ENCODE peak calls at places on chromosomes 12 and 14, in nine cellular contexts. T is fibroblast of mammary gland, E is Caco-2, W is left ventricle myocardium inferior, O is ovary, N is choroid plexus epithelial cell, L is A549, Z is prostate gland, V is cardiac muscle cell. B is an unnamed sample.

GRCh38 chr12:57889541-57889989 is 43.0 kb upstream of the CTDSP2 start:
- DNase-seq in T (peak), E (no peak), W (peak), O (peak), N (peak), L (no peak), Z (no peak), V (peak), B (peak)

GRCh38 chr14:45526715-45527549 is 273.9 kb upstream of the MIS18BP1 start:
- DNase-seq in T (peak), E (peak), W (no peak), O (peak), N (peak), L (peak), Z (no peak), V (no peak), B (no peak)

GRCh38 chr12:117441751-117442150 is 80.3 kb upstream of the NOS1 start:
- DNase-seq in T (peak), E (no peak), W (peak), O (no peak), N (no peak), L (peak), Z (peak), V (peak), B (no peak)

GRCh38 chr12:28961948-28962384 is 187.1 kb upstream of the FAR2 start:
- DNase-seq in T (peak), E (no peak), W (no peak), O (no peak), N (peak), L (no peak), Z (no peak), V (peak), B (no peak)

GRCh38 chr14:35197015-35197414 is 74.7 kb downstream of the PRORP start:
- DNase-seq in T (peak), E (no peak), W (no peak), O (no peak), N (peak), L (peak), Z (no peak), V (peak), B (no peak)

GRCh38 chr14:101200650-101201516 is 297.4 kb upstream of the RTL1 start:
- DNase-seq in T (no peak), E (peak), W (no peak), O (peak), N (no peak), L (no peak), Z (no peak), V (no peak), B (peak)

GRCh38 chr14:100108840-100109593 is 43.8 kb downstream of the EVL start:
- DNase-seq in T (peak), E (no peak), W (no peak), O (peak), N (peak), L (no peak), Z (no peak), V (peak), B (peak)

GRCh38 chr14:96160030-96160912 is 44.4 kb upstream of the BDKRB2 start:
- DNase-seq in T (no peak), E (no peak), W (no peak), O (no peak), N (no peak), L (peak), Z (no peak), V (no peak), B (no peak)

GRCh38 chr12:105100207-105100985 is 7.1 kb upstream of the WASHC4 start:
- DNase-seq in T (peak), E (no peak), W (no peak), O (no peak), N (peak), L (peak), Z (no peak), V (peak), B (no peak)

GRCh38 chr12:105102673-105103072 is 4.9 kb upstream of the WASHC4 start:
- DNase-seq in T (no peak), E (no peak), W (no peak), O (no peak), N (no peak), L (no peak), Z (no peak), V (no peak), B (no peak)

GRCh38 chr12:105099355-105099754 is 8.2 kb upstream of the WASHC4 start:
- DNase-seq in T (no peak), E (no peak), W (no peak), O (no peak), N (no peak), L (no peak), Z (no peak), V (no peak), B (no peak)

GRCh38 chr12:105104762-105105161 is 2.8 kb upstream of the WASHC4 start:
- DNase-seq in T (no peak), E (no peak), W (no peak), O (no peak), N (no peak), L (no peak), Z (no peak), V (no peak), B (no peak)

DNA sequence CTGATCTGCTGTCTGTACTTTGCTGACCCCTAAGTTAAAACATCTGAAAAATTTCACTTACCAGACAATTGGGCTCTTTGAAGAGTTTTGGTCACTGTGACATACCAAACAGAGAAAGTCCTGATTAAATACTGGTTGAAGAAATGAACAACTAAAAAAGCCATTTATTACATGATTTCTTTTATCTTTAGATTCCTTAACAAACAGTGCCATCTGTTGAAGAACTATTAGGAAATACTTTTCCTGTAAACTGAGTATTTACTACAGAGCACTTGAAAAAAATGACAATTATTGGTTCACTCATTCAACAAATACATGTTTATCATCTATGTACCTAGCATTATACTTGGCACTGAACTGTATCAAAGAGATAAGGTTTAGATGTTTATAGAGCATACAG is 6.5 kb upstream of the WASHC4 start:
- DNase-seq in T (peak), E (no peak), W (no peak), O (no peak), N (peak), L (no peak), Z (no peak), V (peak), B (no peak)
- TF ChIP-seq CTCF in T (no peak), E (no peak), W (no peak), O (no peak), N (peak), L (peak), Z (no peak), V (peak), B (no peak)

DNA sequence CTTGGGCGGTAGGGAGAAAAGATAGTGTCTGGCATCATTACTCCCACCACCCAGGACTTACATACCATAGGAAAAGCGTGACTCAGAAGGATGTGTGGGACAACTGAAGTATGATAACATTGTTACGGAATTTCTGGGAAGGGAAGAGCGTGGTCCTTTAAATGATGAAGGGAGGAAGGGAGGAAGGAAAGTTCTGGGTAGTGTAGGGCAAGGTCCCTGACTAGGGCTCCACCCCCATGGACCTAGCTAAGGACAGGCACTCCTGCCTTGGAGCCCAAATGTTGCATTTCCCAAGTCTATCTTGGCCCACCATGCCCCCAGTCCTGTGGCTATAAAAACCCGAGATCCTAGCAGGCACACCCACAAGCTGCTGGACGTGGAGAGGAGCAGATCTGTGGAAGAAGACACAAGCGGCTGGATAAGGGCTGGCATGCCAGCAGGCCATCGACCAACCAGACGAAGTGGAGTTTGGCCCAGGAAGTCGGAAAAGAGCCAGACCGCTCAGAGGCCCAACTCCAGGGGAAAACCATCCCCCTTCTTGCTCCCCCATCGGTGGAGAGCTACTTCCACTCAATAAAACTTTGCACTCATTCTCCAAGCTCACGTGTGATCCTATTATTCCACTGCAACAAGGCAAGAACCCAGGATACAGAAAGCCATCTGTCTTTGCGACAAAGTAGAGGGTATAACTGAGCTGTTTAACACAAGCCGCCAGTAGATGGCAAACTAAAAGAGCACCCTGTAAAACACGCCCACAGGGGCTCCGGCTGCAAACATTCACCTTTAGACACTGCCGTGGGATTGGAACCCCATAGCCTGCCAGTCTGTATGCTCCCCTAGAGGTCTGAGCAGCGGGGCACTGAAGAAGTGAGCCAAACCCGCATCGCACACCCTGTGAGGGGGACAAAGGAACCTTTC is 23.0 kb upstream of the RAB21 start:
- DNase-seq in T (peak), E (no peak), W (no peak), O (no peak), N (no peak), L (peak), Z (no peak), V (peak), B (no peak)
- H3K4me3 ChIP-seq in T (no peak), E (no peak), W (no peak), O (no peak), N (no peak), L (no peak), Z (no peak), V (no peak), B (peak)

GRCh38 chr12:108806350-108806749 is 51.0 kb downstream of the SSH1 start:
- DNase-seq in T (peak), E (no peak), W (no peak), O (no peak), N (peak), L (no peak), Z (no peak), V (peak), B (no peak)

GRCh38 chr12:108810636-108811035 is 46.7 kb downstream of the SSH1 start:
- DNase-seq in T (no peak), E (no peak), W (no peak), O (no peak), N (no peak), L (no peak), Z (no peak), V (no peak), B (no peak)

GRCh38 chr12:108806921-108807320 is 50.5 kb downstream of the SSH1 start:
- DNase-seq in T (no peak), E (no peak), W (no peak), O (no peak), N (no peak), L (no peak), Z (no peak), V (no peak), B (no peak)

GRCh38 chr12:108807476-108807875 is 49.9 kb downstream of the SSH1 start:
- DNase-seq in T (no peak), E (no peak), W (no peak), O (no peak), N (no peak), L (no peak), Z (no peak), V (no peak), B (no peak)

DNA sequence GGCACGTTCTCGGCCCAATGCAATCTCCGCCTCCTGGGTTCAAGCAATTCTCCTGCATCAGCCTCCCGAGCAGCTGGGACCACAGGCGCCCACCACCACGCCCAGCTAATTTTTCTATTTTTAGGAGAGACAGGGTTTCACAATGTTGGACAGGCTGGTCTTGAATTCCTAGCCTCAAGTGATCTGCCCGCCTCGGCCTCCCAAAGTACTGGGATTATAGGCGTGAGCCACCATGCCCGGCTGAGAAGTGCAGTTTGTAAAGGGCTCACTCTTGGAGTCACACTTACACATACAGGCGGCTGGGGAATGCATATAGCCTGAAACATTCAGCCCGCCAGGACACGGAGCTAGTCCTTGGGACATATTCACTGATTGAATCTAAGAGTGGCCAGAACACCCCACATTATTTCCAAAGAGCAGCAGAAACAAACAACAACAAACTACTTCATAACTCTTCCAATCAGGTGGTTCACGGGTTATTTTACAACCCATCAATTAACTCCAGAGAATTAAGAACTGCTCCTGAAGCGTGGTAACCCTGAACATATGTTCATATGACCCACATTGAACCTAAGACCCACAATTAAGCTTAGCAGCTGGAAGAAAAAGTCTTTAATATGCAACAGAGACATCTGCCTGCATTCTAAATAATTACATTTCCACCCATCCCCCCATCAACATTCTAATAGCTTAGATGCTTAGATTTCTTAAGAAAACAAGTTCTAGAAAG is 49.2 kb downstream of the SSH1 start:
- DNase-seq in T (no peak), E (no peak), W (no peak), O (no peak), N (no peak), L (no peak), Z (no peak), V (no peak), B (no peak)
- TF ChIP-seq CTCF in T (no peak), E (no peak), W (no peak), O (no peak), N (no peak), L (no peak), Z (no peak), V (no peak), B (no peak)

GRCh38 chr14:69703047-69704046 is 63.6 kb upstream of the SRSF5 start:
- DNase-seq in T (no peak), E (no peak), W (no peak), O (no peak), N (no peak), L (no peak), Z (no peak), V (no peak), B (no peak)
- H3K4me3 ChIP-seq in T (no peak), E (no peak), W (no peak), O (no peak), N (no peak), L (no peak), Z (no peak), V (no peak), B (no peak)

GRCh38 chr12:118715647-118716046 is 265.7 kb upstream of the SRRM4 start:
- DNase-seq in T (no peak), E (no peak), W (no peak), O (no peak), N (no peak), L (no peak), Z (no peak), V (no peak), B (no peak)

GRCh38 chr12:118711185-118711584 is 270.2 kb upstream of the SRRM4 start:
- DNase-seq in T (no peak), E (no peak), W (no peak), O (no peak), N (no peak), L (no peak), Z (no peak), V (no peak), B (no peak)

GRCh38 chr12:118714500-118714899 is 266.8 kb upstream of the SRRM4 start:
- DNase-seq in T (no peak), E (peak), W (no peak), O (no peak), N (no peak), L (no peak), Z (no peak), V (no peak), B (no peak)

DNA sequence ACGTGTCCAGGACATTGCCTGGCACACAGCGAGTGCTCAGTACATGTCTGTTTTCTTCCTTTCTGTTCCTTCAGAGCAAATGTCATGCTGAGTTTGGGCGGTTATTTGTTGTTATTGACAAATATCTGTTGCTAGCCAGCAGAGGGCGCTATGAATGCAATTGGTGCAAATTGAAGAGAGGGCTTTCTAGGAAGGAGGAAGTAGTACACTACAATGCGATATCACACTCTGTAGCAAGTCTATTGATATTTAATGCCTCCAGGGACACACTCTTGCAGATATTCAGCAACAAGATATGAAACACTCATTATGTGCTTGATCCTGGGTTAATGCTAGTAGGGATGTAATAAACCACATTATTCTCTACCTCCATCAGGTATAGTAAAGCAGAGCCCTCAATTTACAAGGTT is 267.3 kb upstream of the SRRM4 start:
- DNase-seq in T (no peak), E (peak), W (no peak), O (no peak), N (no peak), L (peak), Z (no peak), V (no peak), B (no peak)
- TF ChIP-seq CTCF in T (peak), E (peak), W (peak), O (no peak), N (no peak), L (peak), Z (no peak), V (no peak), B (peak)

B was measured in kidney.